ENCODE peak calls at places on chromosomes 2 and 18, in eight cellular contexts. W, N, D, H, E, O, C and K are unnamed samples.

GRCh38 chr2:16553222-16553621 is 112.4 kb downstream of the CYRIA start:
- DNase-seq in H (peak; percentile 7), E (no peak), C (no peak), N (no peak), W (peak; percentile 6), D (no peak), O (peak; percentile 6), K (no peak)

GRCh38 chr2:28547906-28548600 is 52.2 kb downstream of the PLB1 start:
- DNase-seq in D (no peak), E (no peak), W (no peak), H (no peak), O (no peak), C (peak; percentile 2), N (no peak), K (no peak)

GRCh38 chr2:127079358-127079920 is 27.5 kb downstream of the BIN1 start:
- DNase-seq in D (no peak), C (no peak), H (no peak), N (no peak), E (no peak), W (no peak), O (no peak), K (no peak)

GRCh38 chr18:9715974-9716373 is 7.9 kb downstream of the RAB31 start:
- DNase-seq in E (no peak), C (no peak), H (no peak), N (no peak), D (no peak), W (no peak), O (no peak), K (no peak)

GRCh38 chr2:74919827-74920226 is 38.6 kb upstream of the POLE4 start:
- DNase-seq in E (no peak), W (peak; percentile 43), H (peak; percentile 53), O (peak; percentile 67), N (peak; percentile 59), D (peak; percentile 62), C (peak; percentile 48), K (peak; percentile 15)

GRCh38 chr2:208224802-208225201 is 30.1 kb downstream of the IDH1 start:
- DNase-seq in N (no peak), D (no peak), O (no peak), E (no peak), H (no peak), C (no peak), W (no peak), K (no peak)

GRCh38 chr2:147027451-147027850 is 817.4 kb upstream of the ACVR2A start:
- DNase-seq in N (no peak), W (no peak), H (no peak), O (no peak), D (no peak), C (no peak), E (no peak), K (no peak)

GRCh38 chr18:8706545-8706980 is 1.2 kb downstream of the MTCL1 start:
- DNase-seq in C (no peak), O (peak; percentile 8), W (no peak), H (no peak), E (no peak), N (peak; percentile 24), D (peak; percentile 36), K (peak; percentile 11)

GRCh38 chr2:185385157-185385556 is 353.4 kb upstream of the FSIP2 start:
- DNase-seq in C (no peak), E (no peak), H (no peak), N (no peak), O (no peak), W (no peak), D (no peak), K (no peak)

GRCh38 chr2:164847966-164848365 is 6.3 kb upstream of the COBLL1 start:
- DNase-seq in C (no peak), O (no peak), H (no peak), W (no peak), N (peak; percentile 29), E (no peak), D (no peak), K (no peak)

GRCh38 chr2:119264781-119265692 is 41.4 kb downstream of the STEAP3 start:
- DNase-seq in N (peak; percentile 69), W (peak; percentile 56), O (no peak), E (peak; percentile 7), C (no peak), D (peak; percentile 63), H (peak; percentile 35), K (no peak)

GRCh38 chr2:69694894-69695849 is 46.8 kb upstream of the ANXA4 start:
- DNase-seq in E (no peak), N (peak; percentile 88), W (no peak), D (no peak), C (no peak), O (no peak), H (no peak), K (no peak)

GRCh38 chr2:47658646-47659320 is 124.2 kb upstream of the MSH6 start:
- DNase-seq in E (no peak), C (no peak), D (no peak), W (no peak), N (no peak), H (no peak), O (no peak), K (no peak)

GRCh38 chr2:105873281-105873680 is 128.6 kb downstream of the NCK2 start:
- DNase-seq in D (no peak), H (no peak), O (no peak), W (no peak), C (no peak), E (no peak), N (no peak), K (no peak)

GRCh38 chr2:57696016-57696415 is 350.6 kb upstream of the VRK2 start:
- DNase-seq in N (peak; percentile 68), W (no peak), O (no peak), H (no peak), D (no peak), C (no peak), E (no peak), K (no peak)

GRCh38 chr2:32558492-32558891 is 69.4 kb upstream of the TTC27 start:
- DNase-seq in H (no peak), W (no peak), E (no peak), D (no peak), O (no peak), N (no peak), C (no peak), K (no peak)

GRCh38 chr2:191376981-191377629 is 131.9 kb downstream of the MYO1B start:
- DNase-seq in H (peak; percentile 32), C (no peak), D (peak; percentile 43), N (peak; percentile 96), W (peak; percentile 35), O (no peak), E (peak; percentile 72), K (peak; percentile 37)

GRCh38 chr2:31233741-31234689 is at the start of gene EHD3:
- DNase-seq in N (peak; percentile 94), H (peak; percentile 91), W (peak; percentile 84), C (peak; percentile 63), D (peak; percentile 90), E (peak; percentile 90), O (peak; percentile 74), K (peak; percentile 92)

GRCh38 chr18:37231251-37231650 is 334.3 kb downstream of the CELF4 start:
- DNase-seq in W (no peak), E (no peak), N (no peak), D (no peak), O (no peak), H (no peak), C (no peak), K (no peak)

GRCh38 chr2:17615152-17615551 is 74.7 kb downstream of the VSNL1 start:
- DNase-seq in D (no peak), W (no peak), N (no peak), O (no peak), H (no peak), C (no peak), E (no peak), K (no peak)

GRCh38 chr2:16068233-16068940 is 128.0 kb downstream of the MYCN start:
- DNase-seq in E (no peak), D (no peak), H (no peak), C (no peak), O (no peak), W (no peak), N (no peak), K (no peak)

GRCh38 chr2:139600166-139600565 is 820.0 kb upstream of the NXPH2 start:
- DNase-seq in N (no peak), W (no peak), D (no peak), H (no peak), O (no peak), E (no peak), C (no peak), K (no peak)

GRCh38 chr2:226360658-226361057 is 439.0 kb downstream of the IRS1 start:
- DNase-seq in C (no peak), O (no peak), E (no peak), N (no peak), H (no peak), W (no peak), D (no peak), K (no peak)

GRCh38 chr2:84421197-84421596 is 37.9 kb downstream of the SUCLG1 start:
- DNase-seq in O (no peak), H (no peak), W (no peak), E (no peak), N (no peak), C (no peak), D (no peak), K (no peak)

GRCh38 chr2:47112665-47113435 is 42.3 kb downstream of the STPG4 start:
- DNase-seq in O (no peak), C (no peak), E (no peak), D (no peak), W (no peak), H (no peak), N (peak; percentile 4), K (no peak)

GRCh38 chr2:201696151-201696659 is 2.2 kb downstream of the MPP4 start:
- DNase-seq in N (peak; percentile 94), H (no peak), D (peak; percentile 41), O (no peak), C (no peak), W (no peak), E (peak; percentile 52), K (no peak)

GRCh38 chr18:79916128-79916494 is 35.3 kb downstream of the SLC66A2 start:
- DNase-seq in N (no peak), O (no peak), H (no peak), W (no peak), D (no peak), E (no peak), C (no peak), K (no peak)